ENCODE peak calls at places on chromosomes 12 and 14, in five cellular contexts. Y is activated T-cell treated with anti-CD3 and anti-CD28 coated beads, Interleukin-2, amount 50 U/mL, for 48 hours; S is nephron progenitor cell; V is anterior cingulate cortex; P is activated CD4-positive, alpha-beta T cell treated with anti-CD3 and anti-CD28 coated beads, Interleukin-2, amount 10 ng/mL, durations not matched to agents 7 days and 5 days. W is an unnamed sample.

GRCh38 chr12:68001486-68002466 is 12.5 kb downstream of the IFNG-AS1 start:
- DNase-seq in P (no peak), S (no peak), V (no peak), Y (no peak), W (no peak)

GRCh38 chr14:60092516-60092915 is 793 bp downstream of the PCNX4 start:
- DNase-seq in Y (peak), P (peak), V (no peak), S (peak), W (no peak)

GRCh38 chr14:103522649-103523582 is at the start of gene CKB:
- DNase-seq in V (peak), S (peak), P (no peak), Y (no peak), W (peak)

GRCh38 chr14:91732859-91733477 is 1.1 kb upstream of the CATSPERB start:
- DNase-seq in S (no peak), P (no peak), Y (no peak), V (no peak), W (no peak)

GRCh38 chr12:50275545-50275944 is 7.8 kb downstream of the LIMA1 start:
- DNase-seq in P (no peak), V (no peak), Y (no peak), S (no peak), W (no peak)

GRCh38 chr12:94145231-94145979 is 3.0 kb upstream of the PLXNC1 start:
- DNase-seq in P (no peak), V (peak), S (no peak), Y (no peak), W (no peak)

GRCh38 chr14:103056322-103057027 is 874 bp downstream of the CDC42BPB start:
- DNase-seq in S (peak), P (no peak), Y (no peak), V (no peak), W (no peak)

GRCh38 chr14:71855399-71856036 is 76.7 kb upstream of the RGS6 start:
- DNase-seq in P (peak), S (peak), V (no peak), Y (peak), W (no peak)

GRCh38 chr12:123546281-123546680 is 12.8 kb upstream of the RILPL1 start:
- DNase-seq in Y (no peak), V (no peak), P (no peak), S (no peak), W (no peak)